ENCODE peak calls at places on chromosome 21, in eight cellular contexts. One of them, this sample, is unnamed.

GRCh38 chr21:39670741-39671140 is 58.0 kb downstream of the B3GALT5 start:
- DNase-seq in left ventricle myocardium inferior: no peak
- DNase-seq in upper lobe of right lung: no peak
- DNase-seq in kidney: no peak
- DNase-seq in heart left ventricle: no peak
- DNase-seq in effector memory CD4-positive, alpha-beta T cell: no peak
- DNase-seq in fibroblast of lung: peak; percentile 21
- DNase-seq in mammary epithelial cell: no peak
- DNase-seq in this sample: no peak

GRCh38 chr21:34545079-34545884 is 33.3 kb upstream of the KCNE1 start:
- DNase-seq in fibroblast of lung: peak; percentile 82
- DNase-seq in mammary epithelial cell: peak; percentile 25
- DNase-seq in effector memory CD4-positive, alpha-beta T cell: no peak
- DNase-seq in left ventricle myocardium inferior: no peak
- DNase-seq in kidney: no peak
- DNase-seq in heart left ventricle: no peak
- DNase-seq in upper lobe of right lung: peak; percentile 81
- DNase-seq in this sample: peak; percentile 65

GRCh38 chr21:26747216-26747615 is 98.0 kb downstream of the ADAMTS1 start:
- DNase-seq in upper lobe of right lung: no peak
- DNase-seq in mammary epithelial cell: no peak
- DNase-seq in effector memory CD4-positive, alpha-beta T cell: no peak
- DNase-seq in fibroblast of lung: no peak
- DNase-seq in left ventricle myocardium inferior: no peak
- DNase-seq in heart left ventricle: no peak
- DNase-seq in kidney: no peak
- DNase-seq in this sample: no peak

GRCh38 chr21:40386301-40386911 is 460.6 kb downstream of the DSCAM start:
- DNase-seq in left ventricle myocardium inferior: peak; percentile 32
- DNase-seq in effector memory CD4-positive, alpha-beta T cell: no peak
- DNase-seq in mammary epithelial cell: peak; percentile 41
- DNase-seq in upper lobe of right lung: peak; percentile 81
- DNase-seq in heart left ventricle: peak; percentile 33
- DNase-seq in kidney: peak; percentile 84
- DNase-seq in fibroblast of lung: peak; percentile 25
- DNase-seq in this sample: peak; percentile 49

GRCh38 chr21:34799092-34799491 is 130.3 kb downstream of the CLIC6 start:
- DNase-seq in effector memory CD4-positive, alpha-beta T cell: no peak
- DNase-seq in mammary epithelial cell: no peak
- DNase-seq in fibroblast of lung: no peak
- DNase-seq in heart left ventricle: no peak
- DNase-seq in left ventricle myocardium inferior: no peak
- DNase-seq in kidney: no peak
- DNase-seq in upper lobe of right lung: peak; percentile 62
- DNase-seq in this sample: no peak

GRCh38 chr21:38306833-38307232 is 50.0 kb downstream of the KCNJ15 start:
- DNase-seq in left ventricle myocardium inferior: no peak
- DNase-seq in fibroblast of lung: peak; percentile 95
- DNase-seq in heart left ventricle: no peak
- DNase-seq in effector memory CD4-positive, alpha-beta T cell: no peak
- DNase-seq in upper lobe of right lung: no peak
- DNase-seq in mammary epithelial cell: peak; percentile 65
- DNase-seq in kidney: no peak
- DNase-seq in this sample: no peak

GRCh38 chr21:36297938-36298572 is 21.9 kb upstream of the MORC3 start:
- DNase-seq in heart left ventricle: peak; percentile 35
- DNase-seq in left ventricle myocardium inferior: no peak
- DNase-seq in effector memory CD4-positive, alpha-beta T cell: peak; percentile 68
- DNase-seq in kidney: no peak
- DNase-seq in fibroblast of lung: no peak
- DNase-seq in upper lobe of right lung: peak; percentile 52
- DNase-seq in mammary epithelial cell: peak; percentile 70
- DNase-seq in this sample: peak; percentile 74

GRCh38 chr21:36282568-36283230 is 37.3 kb upstream of the MORC3 start:
- DNase-seq in fibroblast of lung: peak; percentile 40
- DNase-seq in effector memory CD4-positive, alpha-beta T cell: no peak
- DNase-seq in kidney: no peak
- DNase-seq in left ventricle myocardium inferior: no peak
- DNase-seq in heart left ventricle: no peak
- DNase-seq in upper lobe of right lung: no peak
- DNase-seq in mammary epithelial cell: peak; percentile 21
- DNase-seq in this sample: no peak

GRCh38 chr21:39630827-39631226 is 18.1 kb downstream of the B3GALT5 start:
- DNase-seq in kidney: no peak
- DNase-seq in heart left ventricle: no peak
- DNase-seq in effector memory CD4-positive, alpha-beta T cell: no peak
- DNase-seq in mammary epithelial cell: no peak
- DNase-seq in upper lobe of right lung: no peak
- DNase-seq in fibroblast of lung: peak; percentile 50
- DNase-seq in left ventricle myocardium inferior: no peak
- DNase-seq in this sample: peak; percentile 74

GRCh38 chr21:34612557-34612956 is 2.4 kb downstream of the RCAN1 start:
- DNase-seq in effector memory CD4-positive, alpha-beta T cell: no peak
- DNase-seq in mammary epithelial cell: no peak
- DNase-seq in fibroblast of lung: no peak
- DNase-seq in heart left ventricle: no peak
- DNase-seq in upper lobe of right lung: no peak
- DNase-seq in kidney: no peak
- DNase-seq in left ventricle myocardium inferior: no peak
- DNase-seq in this sample: no peak

DNA sequence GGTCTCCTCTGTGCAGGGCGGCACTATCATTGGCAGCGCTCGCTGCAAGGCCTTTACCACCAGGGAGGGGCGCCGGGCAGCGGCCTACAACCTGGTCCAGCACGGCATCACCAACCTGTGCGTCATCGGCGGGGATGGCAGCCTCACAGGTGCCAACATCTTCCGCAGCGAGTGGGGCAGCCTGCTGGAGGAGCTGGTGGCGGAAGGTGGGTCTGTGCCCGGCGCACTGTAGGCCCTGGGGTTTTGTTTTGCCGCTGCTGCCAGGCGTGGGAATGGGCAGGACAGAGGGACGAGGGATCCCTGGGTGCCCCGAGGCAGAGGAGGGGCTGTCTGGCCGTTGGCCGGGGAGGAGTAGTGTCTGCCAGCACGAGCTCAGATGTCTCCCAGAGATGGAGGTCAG is 12.2 kb downstream of the PFKL start:
- DNase-seq in left ventricle myocardium inferior: no peak
- DNase-seq in fibroblast of lung: no peak
- DNase-seq in upper lobe of right lung: no peak
- DNase-seq in mammary epithelial cell: no peak
- DNase-seq in heart left ventricle: no peak
- DNase-seq in effector memory CD4-positive, alpha-beta T cell: no peak
- DNase-seq in kidney: no peak
- DNase-seq in this sample: no peak
- H3K36me3 ChIP-seq in left ventricle myocardium inferior: peaks cover 78% of the 10 kb centered on the region
- H3K36me3 ChIP-seq in fibroblast of lung: peaks cover 20% of the 10 kb centered on the region
- H3K36me3 ChIP-seq in upper lobe of right lung: peaks cover 64% of the 10 kb centered on the region
- H3K36me3 ChIP-seq in mammary epithelial cell: peaks cover 10% of the 10 kb centered on the region
- H3K36me3 ChIP-seq in heart left ventricle: no peaks in the 10 kb centered on the region
- H3K36me3 ChIP-seq in effector memory CD4-positive, alpha-beta T cell: peaks cover 89% of the 10 kb centered on the region
- H3K36me3 ChIP-seq in kidney: peaks cover 22% of the 10 kb centered on the region
- H3K36me3 ChIP-seq in this sample: peaks cover 23% of the 10 kb centered on the region

DNA sequence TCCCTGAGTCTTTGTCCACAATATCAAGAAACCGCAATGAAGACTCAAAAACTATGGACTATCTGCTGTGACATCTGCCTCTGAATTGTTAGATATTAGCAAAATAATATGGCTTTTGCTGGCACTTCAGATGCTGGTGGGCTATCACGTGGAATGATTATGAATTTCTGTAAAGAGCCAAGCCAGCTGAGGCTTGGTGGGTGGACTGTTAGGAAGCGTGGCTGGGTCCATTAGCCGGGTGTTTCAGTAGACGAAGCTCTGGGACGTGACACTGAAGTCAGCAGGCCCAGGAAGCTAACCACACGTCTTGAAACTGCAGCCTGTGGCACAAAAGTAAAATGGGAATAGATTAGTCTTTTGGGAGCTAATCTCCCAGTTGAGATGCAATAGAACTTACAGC is 780.0 kb upstream of the TPTE start:
- DNase-seq in fibroblast of lung: no peak
- DNase-seq in heart left ventricle: no peak
- DNase-seq in upper lobe of right lung: no peak
- DNase-seq in mammary epithelial cell: no peak
- DNase-seq in effector memory CD4-positive, alpha-beta T cell: no peak
- DNase-seq in kidney: no peak
- DNase-seq in left ventricle myocardium inferior: no peak
- DNase-seq in this sample: no peak
- H3K27ac ChIP-seq in fibroblast of lung: no peak overlapping the region
- H3K27ac ChIP-seq in heart left ventricle: no peak overlapping the region
- H3K27ac ChIP-seq in upper lobe of right lung: no peak overlapping the region
- H3K27ac ChIP-seq in mammary epithelial cell: no peak overlapping the region
- H3K27ac ChIP-seq in effector memory CD4-positive, alpha-beta T cell: no peak overlapping the region
- H3K27ac ChIP-seq in kidney: no peak overlapping the region
- H3K27ac ChIP-seq in left ventricle myocardium inferior: no peak overlapping the region
- H3K27ac ChIP-seq in this sample: no peak overlapping the region

DNA sequence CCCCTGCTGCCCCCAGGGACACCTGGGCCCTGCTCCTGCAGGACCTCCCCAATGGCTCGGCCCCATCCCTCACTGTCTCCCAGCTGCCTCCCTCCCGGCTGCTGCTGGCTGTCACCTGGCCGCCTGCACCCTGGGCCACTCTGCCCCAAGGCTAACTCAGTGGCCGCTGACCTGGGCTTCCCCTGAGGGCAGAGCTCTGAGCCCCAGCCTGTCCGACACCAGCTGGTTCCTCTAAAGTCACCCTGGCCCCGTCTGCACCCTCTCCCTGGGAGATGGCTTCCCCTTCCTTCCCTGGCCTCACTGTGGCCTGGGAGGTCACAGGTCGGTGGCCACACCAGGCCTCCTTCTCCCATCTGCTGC is 15.0 kb downstream of the ITGB2 start:
- DNase-seq in mammary epithelial cell: no peak
- DNase-seq in fibroblast of lung: no peak
- DNase-seq in left ventricle myocardium inferior: no peak
- DNase-seq in upper lobe of right lung: no peak
- DNase-seq in effector memory CD4-positive, alpha-beta T cell: no peak
- DNase-seq in kidney: no peak
- DNase-seq in heart left ventricle: no peak
- DNase-seq in this sample: no peak
- H3K36me3 ChIP-seq in mammary epithelial cell: no peaks in the 10 kb centered on the region
- H3K36me3 ChIP-seq in fibroblast of lung: no peaks in the 10 kb centered on the region
- H3K36me3 ChIP-seq in left ventricle myocardium inferior: no peaks in the 10 kb centered on the region
- H3K36me3 ChIP-seq in upper lobe of right lung: peaks cover 16% of the 10 kb centered on the region
- H3K36me3 ChIP-seq in effector memory CD4-positive, alpha-beta T cell: peaks cover 77% of the 10 kb centered on the region
- H3K36me3 ChIP-seq in kidney: peaks cover 3% of the 10 kb centered on the region
- H3K36me3 ChIP-seq in heart left ventricle: no peaks in the 10 kb centered on the region
- H3K36me3 ChIP-seq in this sample: peaks cover 14% of the 10 kb centered on the region

GRCh38 chr21:29818520-29818919 is 121.3 kb downstream of the GRIK1 start:
- DNase-seq in heart left ventricle: no peak
- DNase-seq in fibroblast of lung: no peak
- DNase-seq in left ventricle myocardium inferior: no peak
- DNase-seq in upper lobe of right lung: no peak
- DNase-seq in effector memory CD4-positive, alpha-beta T cell: no peak
- DNase-seq in kidney: no peak
- DNase-seq in mammary epithelial cell: no peak
- DNase-seq in this sample: no peak
- H3K27ac ChIP-seq in heart left ventricle: no peak overlapping the region
- H3K27ac ChIP-seq in fibroblast of lung: no peak overlapping the region
- H3K27ac ChIP-seq in left ventricle myocardium inferior: no peak overlapping the region
- H3K27ac ChIP-seq in upper lobe of right lung: no peak overlapping the region
- H3K27ac ChIP-seq in effector memory CD4-positive, alpha-beta T cell: no peak overlapping the region
- H3K27ac ChIP-seq in kidney: no peak overlapping the region
- H3K27ac ChIP-seq in mammary epithelial cell: no peak overlapping the region
- H3K27ac ChIP-seq in this sample: no peak overlapping the region

DNA sequence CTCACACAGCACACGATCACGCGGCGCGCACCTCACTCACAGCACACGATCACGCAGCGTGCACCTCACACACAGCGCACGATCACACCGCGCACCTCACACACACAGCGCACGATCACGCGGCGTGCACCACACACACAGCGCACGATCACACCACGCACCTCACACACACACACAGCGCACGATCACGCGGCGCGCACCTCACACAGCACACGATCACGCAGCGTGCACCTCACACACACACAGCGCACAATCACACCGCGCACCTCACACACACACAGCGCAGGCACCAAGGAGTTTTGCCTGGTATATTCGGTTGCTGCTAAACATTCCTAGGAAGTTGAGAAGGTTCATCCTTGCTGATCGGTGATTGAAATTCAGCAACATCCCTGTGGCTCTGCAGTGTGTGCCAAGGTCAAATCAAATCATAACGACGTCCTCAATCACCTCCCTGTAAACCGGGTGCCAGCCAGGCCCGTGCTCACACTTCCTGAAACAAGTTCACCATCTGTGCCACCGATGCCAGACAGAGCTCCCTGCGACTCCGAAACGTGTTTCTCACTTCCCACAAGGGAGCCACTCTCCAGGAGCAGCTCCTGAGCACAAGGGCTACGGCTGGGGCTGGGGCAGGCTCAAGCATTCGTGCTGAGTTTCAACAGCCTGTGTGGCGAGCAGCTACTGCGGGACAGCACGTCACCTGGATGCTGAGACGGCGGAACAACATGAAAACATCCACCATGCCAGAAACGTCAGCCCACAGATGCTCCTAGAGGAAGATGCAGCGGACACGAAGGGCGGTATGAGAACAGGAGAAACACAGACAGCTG is 30.2 kb downstream of the WDR4 start:
- DNase-seq in fibroblast of lung: no peak
- DNase-seq in upper lobe of right lung: peak; percentile 58
- DNase-seq in left ventricle myocardium inferior: no peak
- DNase-seq in effector memory CD4-positive, alpha-beta T cell: no peak
- DNase-seq in kidney: peak; percentile 50
- DNase-seq in mammary epithelial cell: no peak
- DNase-seq in heart left ventricle: no peak
- DNase-seq in this sample: no peak
- H3K36me3 ChIP-seq in fibroblast of lung: peaks cover 34% of the 10 kb centered on the region
- H3K36me3 ChIP-seq in upper lobe of right lung: peaks cover 76% of the 10 kb centered on the region
- H3K36me3 ChIP-seq in left ventricle myocardium inferior: peaks cover 75% of the 10 kb centered on the region
- H3K36me3 ChIP-seq in effector memory CD4-positive, alpha-beta T cell: peaks cover 68% of the 10 kb centered on the region
- H3K36me3 ChIP-seq in kidney: peaks cover 8% of the 10 kb centered on the region
- H3K36me3 ChIP-seq in mammary epithelial cell: peaks cover 17% of the 10 kb centered on the region
- H3K36me3 ChIP-seq in heart left ventricle: no peaks in the 10 kb centered on the region
- H3K36me3 ChIP-seq in this sample: peaks cover 70% of the 10 kb centered on the region

GRCh38 chr21:42227909-42228708 is 9.2 kb downstream of the ABCG1 start:
- DNase-seq in effector memory CD4-positive, alpha-beta T cell: peak; percentile 96
- DNase-seq in heart left ventricle: peak; percentile 91
- DNase-seq in fibroblast of lung: peak; percentile 66
- DNase-seq in left ventricle myocardium inferior: peak; percentile 91
- DNase-seq in upper lobe of right lung: peak; percentile 91
- DNase-seq in mammary epithelial cell: peak; percentile 95
- DNase-seq in kidney: peak; percentile 95
- DNase-seq in this sample: peak; percentile 79
- H3K27ac ChIP-seq in effector memory CD4-positive, alpha-beta T cell: peak overlapping the region; percentile 84
- H3K27ac ChIP-seq in heart left ventricle: peak overlapping the region; percentile 18
- H3K27ac ChIP-seq in fibroblast of lung: no peak overlapping the region
- H3K27ac ChIP-seq in left ventricle myocardium inferior: peak overlapping the region; percentile 80
- H3K27ac ChIP-seq in upper lobe of right lung: peak overlapping the region; percentile 61
- H3K27ac ChIP-seq in mammary epithelial cell: peak overlapping the region; percentile 5
- H3K27ac ChIP-seq in kidney: no peak overlapping the region
- H3K27ac ChIP-seq in this sample: no peak overlapping the region

This sample was measured in PC-3.